ENCODE peak calls at places on chromosome 10, in four cellular contexts. I is H1, X is mammary epithelial cell, F is HCT116. U is an unnamed sample.

GRCh38 chr10:102660891-102661613 is 16.8 kb downstream of the TRIM8 start:
- DNase-seq in I (peak), X (no peak), F (no peak), U (peak)

GRCh38 chr10:17768957-17769356 is 17.0 kb downstream of the TMEM236 start:
- DNase-seq in I (no peak), X (no peak), F (no peak), U (peak)

GRCh38 chr10:128147064-128147463 is 20.8 kb upstream of the MKI67 start:
- DNase-seq in I (no peak), X (peak), F (no peak), U (no peak)

GRCh38 chr10:78644550-78644949 is 424.2 kb upstream of the ZMIZ1 start:
- DNase-seq in I (no peak), X (no peak), F (no peak), U (no peak)

GRCh38 chr10:12876266-12876665 is 125.2 kb downstream of the CCDC3 start:
- DNase-seq in I (no peak), X (no peak), F (no peak), U (no peak)

GRCh38 chr10:49089789-49090595 is 25.3 kb downstream of the VSTM4 start:
- DNase-seq in I (no peak), X (no peak), F (no peak), U (peak)

GRCh38 chr10:112716076-112716475 is 234.0 kb upstream of the TCF7L2 start:
- DNase-seq in I (no peak), X (peak), F (no peak), U (no peak)

GRCh38 chr10:8071006-8071405 is 16.5 kb downstream of the GATA3 start:
- DNase-seq in I (no peak), X (peak), F (no peak), U (no peak)

DNA sequence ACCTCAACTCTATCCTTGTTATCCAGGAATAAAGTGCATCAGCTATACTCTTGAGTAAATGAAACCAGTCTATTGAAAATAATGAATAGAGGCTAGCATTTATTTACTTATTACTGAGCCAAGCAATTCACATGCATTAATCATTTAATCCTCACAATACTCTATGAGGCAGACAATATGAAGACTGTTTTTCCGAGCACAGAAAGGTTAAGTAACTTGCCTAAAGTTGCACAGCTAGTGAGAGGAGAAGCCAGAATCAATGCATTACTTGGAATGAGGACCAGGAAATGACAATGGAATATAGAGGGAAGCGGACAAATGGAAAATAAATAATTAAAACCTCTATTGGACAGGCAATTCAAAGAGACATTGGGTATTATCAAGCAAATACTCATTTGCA is 207.6 kb upstream of the PRKCQ start:
- DNase-seq in I (no peak), X (no peak), F (no peak), U (no peak)
- TF ChIP-seq CTCF in I (no peak), X (no peak), F (no peak), U (no peak)

GRCh38 chr10:44382131-44382858 is 2.6 kb downstream of the CXCL12 start:
- DNase-seq in I (no peak), X (no peak), F (no peak), U (no peak)
- H3K4me3 ChIP-seq in I (peak), X (no peak), F (no peak), U (peak)

GRCh38 chr10:29470355-29470705 is 164.4 kb downstream of the SVIL start:
- DNase-seq in I (peak), X (no peak), F (no peak), U (no peak)
- TF ChIP-seq CTCF in I (peak), X (peak), F (peak), U (peak)

GRCh38 chr10:101645659-101646058 is 49.3 kb downstream of the FBXW4 start:
- DNase-seq in I (no peak), X (no peak), F (no peak), U (no peak)

GRCh38 chr10:101639141-101639900 is 51.2 kb downstream of the DPCD start:
- DNase-seq in I (no peak), X (no peak), F (no peak), U (no peak)

GRCh38 chr10:101644002-101644401 is 51.0 kb downstream of the FBXW4 start:
- DNase-seq in I (peak), X (no peak), F (no peak), U (no peak)

GRCh38 chr10:101646369-101646768 is 48.6 kb downstream of the FBXW4 start:
- DNase-seq in I (no peak), X (no peak), F (no peak), U (no peak)

DNA sequence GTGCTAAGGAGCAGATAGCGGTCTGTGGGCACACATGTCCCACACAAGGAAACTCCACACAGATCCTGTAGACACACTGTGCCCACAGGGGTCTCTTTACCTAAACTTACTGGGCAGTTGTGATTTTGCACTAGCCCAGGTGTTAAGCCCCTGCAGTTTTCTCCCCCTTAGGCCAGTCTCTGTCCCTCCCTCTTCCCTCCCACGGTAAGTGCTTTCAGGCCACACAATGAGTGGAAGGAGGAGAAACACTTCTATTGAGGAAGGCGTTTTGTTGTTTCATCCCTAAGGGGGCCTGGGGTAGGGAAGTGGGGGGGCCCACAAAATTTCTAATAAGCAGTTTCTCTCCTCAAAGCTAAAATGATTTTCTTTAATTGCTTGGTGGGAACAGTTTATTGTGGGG is 51.4 kb downstream of the FBXW4 start:
- DNase-seq in I (peak), X (no peak), F (no peak), U (no peak)
- H3K4me3 ChIP-seq in I (no peak), X (no peak), F (no peak), U (no peak)

DNA sequence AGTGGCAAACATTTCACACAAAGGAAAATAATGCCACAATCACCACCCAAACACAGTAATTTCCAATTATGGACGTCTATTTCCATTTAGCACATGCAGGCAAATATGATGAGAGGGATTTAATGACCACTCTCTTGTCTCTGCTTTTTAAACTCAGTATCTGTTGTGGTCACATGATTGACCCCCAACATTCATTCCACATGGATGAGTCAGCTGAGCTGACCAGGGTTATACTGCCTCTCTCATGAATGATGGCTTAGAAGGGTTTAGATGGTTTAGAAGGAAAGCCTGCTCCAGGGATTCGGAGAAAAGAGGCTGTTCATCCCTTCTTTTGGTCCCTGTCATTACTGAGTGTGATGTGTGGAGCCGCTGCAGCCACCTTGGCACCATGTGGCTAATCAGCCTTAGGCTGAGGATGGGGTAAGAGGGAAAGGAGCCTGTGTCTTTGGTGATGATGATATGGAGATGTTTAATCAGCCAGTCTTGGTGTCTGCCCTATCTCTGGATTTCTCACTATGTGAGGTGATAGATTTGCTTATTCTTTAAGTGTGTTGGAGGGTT is 38.2 kb upstream of the JAKMIP3 start:
- DNase-seq in I (no peak), X (no peak), F (no peak), U (peak)
- TF ChIP-seq CTCF in I (no peak), X (no peak), F (no peak), U (no peak)

DNA sequence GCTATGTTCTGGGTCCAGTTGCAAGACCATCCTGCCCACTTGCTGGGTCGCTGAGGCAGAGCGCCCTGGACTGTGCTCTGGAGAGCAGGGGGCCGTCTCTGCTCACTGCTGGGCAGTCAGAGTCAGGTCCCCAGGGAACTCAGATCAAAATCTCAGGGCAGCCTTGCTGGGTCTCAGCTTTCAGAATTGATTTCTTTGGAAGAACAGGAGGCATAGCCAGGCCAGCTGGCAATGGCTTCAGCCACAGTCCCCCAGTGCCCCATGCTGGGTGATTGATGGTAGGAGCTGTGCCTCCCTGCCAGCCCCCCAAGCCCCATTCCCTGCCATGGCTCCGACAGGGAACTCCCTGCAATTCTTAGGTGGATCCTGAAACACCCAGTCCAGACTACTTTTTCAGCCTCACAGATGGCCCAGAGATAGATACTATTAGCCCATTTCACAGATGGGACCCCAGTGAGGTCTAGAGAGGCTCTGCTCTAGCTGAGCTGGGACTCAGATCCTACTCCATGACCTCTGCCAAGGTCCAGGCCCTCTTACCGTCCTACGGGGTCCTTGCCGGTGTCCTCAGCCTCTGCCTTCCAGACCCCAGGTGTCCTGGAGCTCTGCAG is 470 bp downstream of the MMRN2 start:
- DNase-seq in I (peak), X (no peak), F (no peak), U (no peak)
- H3K4me3 ChIP-seq in I (no peak), X (no peak), F (no peak), U (no peak)

GRCh38 chr10:125822878-125823662 is at the start of the genes BCCIP and UROS:
- DNase-seq in I (peak), X (peak), F (peak), U (peak)
- TF ChIP-seq CTCF in I (no peak), X (no peak), F (no peak), U (no peak)

DNA sequence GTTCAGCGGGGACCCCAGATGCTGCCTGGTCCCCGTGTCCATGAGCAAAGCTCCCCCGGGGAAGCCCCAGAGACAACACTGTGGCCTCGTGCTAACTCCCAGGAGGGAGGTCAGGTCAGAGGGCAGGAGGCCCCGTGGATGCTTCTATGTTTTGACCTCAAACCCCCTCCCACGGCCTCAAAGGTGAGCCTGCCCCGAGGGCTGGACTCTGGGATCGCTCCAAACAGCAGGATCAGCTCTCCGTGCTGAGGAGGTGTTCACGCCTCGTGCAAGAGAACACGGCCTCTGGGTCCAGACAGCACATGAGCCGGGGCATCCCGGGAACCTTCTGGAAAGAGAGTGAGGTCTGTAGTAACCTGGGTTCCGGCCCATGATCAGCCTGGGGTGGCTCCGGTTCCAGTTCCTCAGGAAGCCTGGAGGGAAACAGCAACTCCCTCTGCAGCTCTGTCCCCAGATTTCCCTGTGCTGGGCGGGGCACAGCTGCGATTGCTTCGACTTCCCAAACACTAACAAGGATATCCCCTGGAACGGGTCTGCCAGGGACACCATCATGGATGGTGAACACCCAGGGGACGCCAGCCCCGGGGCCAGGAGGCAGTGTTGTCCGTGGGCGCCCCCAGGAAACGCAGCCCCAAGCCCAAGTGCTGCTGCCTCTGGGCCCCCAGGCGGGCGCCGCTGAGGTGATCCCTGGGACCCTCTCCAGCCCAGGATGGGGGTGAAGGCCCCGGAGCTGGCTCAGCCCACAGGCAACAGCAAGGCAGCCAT is 18.0 kb upstream of the INPP5A start:
- DNase-seq in I (no peak), X (no peak), F (no peak), U (no peak)
- H3K4me3 ChIP-seq in I (peak), X (no peak), F (no peak), U (no peak)

GRCh38 chr10:4867109-4867519 is 41.1 kb downstream of the AKR1E2 start:
- DNase-seq in I (no peak), X (no peak), F (no peak), U (no peak)

GRCh38 chr10:4868357-4868657 is 42.3 kb downstream of the AKR1E2 start:
- DNase-seq in I (no peak), X (no peak), F (no peak), U (no peak)

GRCh38 chr10:4867520-4868356 is 41.7 kb downstream of the AKR1E2 start:
- DNase-seq in I (no peak), X (no peak), F (no peak), U (no peak)

GRCh38 chr10:4865945-4866661 is 40.1 kb downstream of the AKR1E2 start:
- DNase-seq in I (no peak), X (no peak), F (no peak), U (no peak)
- TF ChIP-seq CTCF in I (no peak), X (no peak), F (no peak), U (no peak)

DNA sequence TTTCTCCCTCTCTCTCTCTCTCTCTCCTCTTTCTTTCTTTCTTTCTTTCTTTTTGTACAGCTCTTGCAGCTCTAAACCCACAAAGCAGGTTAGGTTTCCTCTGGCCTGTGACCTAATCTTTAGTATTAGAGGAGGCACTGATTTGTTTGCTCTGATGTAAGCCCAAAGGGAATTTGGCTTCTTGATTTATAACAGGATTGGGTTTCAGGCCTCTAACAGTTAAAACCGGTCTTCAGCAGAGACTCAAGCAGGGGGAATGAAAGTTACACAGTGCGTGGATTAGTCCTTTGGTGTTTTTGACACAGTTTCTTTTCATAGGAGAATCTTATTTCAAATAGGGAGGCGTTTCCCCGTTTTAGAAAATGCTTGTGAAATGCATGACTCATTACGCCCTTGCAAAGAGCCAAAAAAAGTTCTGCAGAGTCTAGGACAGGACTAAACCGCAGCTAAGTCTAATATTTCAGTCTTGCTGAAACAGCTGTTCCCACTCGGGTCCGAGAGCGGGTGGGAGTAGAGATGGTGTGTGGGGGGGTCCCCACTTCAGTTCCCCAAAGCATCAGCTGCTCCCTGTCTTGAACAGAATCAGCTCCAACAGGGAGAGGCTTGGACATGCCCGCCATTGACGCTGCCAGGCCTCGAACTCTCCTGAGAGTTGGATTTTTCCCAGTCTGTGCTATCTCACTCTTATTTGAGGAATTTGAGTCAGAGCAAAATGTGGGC is 296.5 kb upstream of the PITRM1 start:
- DNase-seq in I (no peak), X (peak), F (peak), U (peak)
- H3K4me3 ChIP-seq in I (no peak), X (no peak), F (no peak), U (peak)